ENCODE peak calls at places on chromosomes 13 and 19, in ten cellular contexts. Y is H1, C is breast epithelium, S is stomach, Z is body of pancreas, G is lower leg skin, A is IMR-90, U is heart left ventricle, T is prostate gland, E is K562. V is an unnamed sample.

GRCh38 chr19:30522359-30522758 is 150.2 kb downstream of the ZNF536 start:
- DNase-seq in Y (no peak), C (no peak), S (no peak), Z (no peak), G (no peak), A (no peak), U (no peak), T (no peak), E (no peak), V (no peak)

GRCh38 chr19:9130965-9131364 is 4.2 kb upstream of the OR7G3 start:
- DNase-seq in Y (no peak), C (no peak), S (no peak), Z (no peak), G (no peak), A (no peak), U (no peak), T (no peak), E (no peak), V (no peak)

GRCh38 chr19:10858204-10858828 is 10.1 kb downstream of the C19orf38 start:
- DNase-seq in Y (peak), C (no peak), S (no peak), Z (no peak), G (no peak), A (no peak), U (no peak), T (no peak), E (peak), V (no peak)

GRCh38 chr19:55087542-55087935 is 11.9 kb downstream of the EPS8L1 start:
- DNase-seq in Y (no peak), C (no peak), S (no peak), Z (no peak), G (no peak), A (peak), U (no peak), T (no peak), E (no peak), V (no peak)

GRCh38 chr13:91154553-91154952 is 192.9 kb upstream of the MIR17HG start:
- DNase-seq in Y (no peak), C (no peak), S (no peak), Z (no peak), G (no peak), A (no peak), U (no peak), T (no peak), E (no peak), V (no peak)

GRCh38 chr19:41235480-41235879 is 16.5 kb downstream of the AXL start:
- DNase-seq in Y (no peak), C (no peak), S (no peak), Z (no peak), G (no peak), A (no peak), U (no peak), T (no peak), E (no peak), V (no peak)

GRCh38 chr19:42274065-42274682 is 5.1 kb downstream of the CIC start:
- DNase-seq in Y (no peak), C (no peak), S (no peak), Z (no peak), G (peak), A (no peak), U (no peak), T (no peak), E (no peak), V (no peak)

GRCh38 chr19:4288091-4288777 is 9.2 kb downstream of the SHD start:
- DNase-seq in Y (no peak), C (no peak), S (no peak), Z (no peak), G (no peak), A (no peak), U (no peak), T (no peak), E (peak), V (no peak)

GRCh38 chr19:35509018-35509652 is 4.3 kb downstream of the DMKN start:
- DNase-seq in Y (peak), C (peak), S (peak), Z (peak), G (no peak), A (no peak), U (no peak), T (peak), E (peak), V (peak)

GRCh38 chr13:110061270-110061669 is 245.7 kb downstream of the COL4A1 start:
- DNase-seq in Y (no peak), C (no peak), S (no peak), Z (no peak), G (no peak), A (no peak), U (no peak), T (no peak), E (no peak), V (no peak)

GRCh38 chr13:77729502-77730221 is 32.2 kb downstream of the SLAIN1 start:
- DNase-seq in Y (no peak), C (no peak), S (no peak), Z (no peak), G (no peak), A (no peak), U (no peak), T (no peak), E (no peak), V (no peak)

GRCh38 chr13:25840261-25840660 is 211.6 kb downstream of the SHISA2 start:
- DNase-seq in Y (no peak), C (no peak), S (no peak), Z (no peak), G (no peak), A (no peak), U (no peak), T (no peak), E (no peak), V (no peak)

GRCh38 chr13:64457976-64458375 is 2772.2 kb downstream of the PCDH9 start:
- DNase-seq in Y (no peak), C (no peak), S (no peak), Z (no peak), G (no peak), A (peak), U (no peak), T (no peak), E (no peak), V (no peak)

GRCh38 chr13:94188173-94188869 is 291.2 kb downstream of the DCT start:
- DNase-seq in Y (no peak), C (no peak), S (no peak), Z (no peak), G (no peak), A (no peak), U (no peak), T (no peak), E (no peak), V (no peak)

GRCh38 chr19:47729468-47729798 is 15.9 kb upstream of the NOP53 start:
- DNase-seq in Y (peak), C (peak), S (peak), Z (peak), G (peak), A (peak), U (peak), T (peak), E (peak), V (peak)

GRCh38 chr13:52158629-52159158 is 703 bp downstream of the NEK3 start:
- DNase-seq in Y (no peak), C (no peak), S (no peak), Z (no peak), G (peak), A (peak), U (peak), T (peak), E (peak), V (peak)

GRCh38 chr19:14160017-14160703 is 23.8 kb upstream of the ASF1B start:
- DNase-seq in Y (no peak), C (no peak), S (no peak), Z (no peak), G (no peak), A (no peak), U (no peak), T (no peak), E (no peak), V (no peak)

GRCh38 chr19:29002336-29002735 is 210.6 kb downstream of the UQCRFS1 start:
- DNase-seq in Y (no peak), C (no peak), S (no peak), Z (no peak), G (no peak), A (no peak), U (no peak), T (no peak), E (no peak), V (no peak)

GRCh38 chr13:55244991-55245644 is 1895.6 kb upstream of the PRR20A start:
- DNase-seq in Y (peak), C (no peak), S (no peak), Z (peak), G (no peak), A (no peak), U (no peak), T (no peak), E (no peak), V (no peak)

GRCh38 chr19:2427323-2428026 is at the start of gene TIMM13:
- DNase-seq in Y (peak), C (peak), S (peak), Z (peak), G (peak), A (peak), U (peak), T (peak), E (peak), V (peak)
- TF ChIP-seq POLR2A in Y (peak), C (no peak), S (no peak), Z (peak), G (no peak), A (peak), U (peak), T (peak), E (peak), V (peak)

GRCh38 chr19:17079710-17080440 is 4.3 kb downstream of the MYO9B start:
- DNase-seq in Y (no peak), C (peak), S (peak), Z (peak), G (peak), A (peak), U (peak), T (peak), E (no peak), V (peak)
- TF ChIP-seq CTCF in Y (no peak), C (peak), S (no peak), Z (peak), G (no peak), A (peak), U (peak), T (no peak), E (no peak), V (no peak)

DNA sequence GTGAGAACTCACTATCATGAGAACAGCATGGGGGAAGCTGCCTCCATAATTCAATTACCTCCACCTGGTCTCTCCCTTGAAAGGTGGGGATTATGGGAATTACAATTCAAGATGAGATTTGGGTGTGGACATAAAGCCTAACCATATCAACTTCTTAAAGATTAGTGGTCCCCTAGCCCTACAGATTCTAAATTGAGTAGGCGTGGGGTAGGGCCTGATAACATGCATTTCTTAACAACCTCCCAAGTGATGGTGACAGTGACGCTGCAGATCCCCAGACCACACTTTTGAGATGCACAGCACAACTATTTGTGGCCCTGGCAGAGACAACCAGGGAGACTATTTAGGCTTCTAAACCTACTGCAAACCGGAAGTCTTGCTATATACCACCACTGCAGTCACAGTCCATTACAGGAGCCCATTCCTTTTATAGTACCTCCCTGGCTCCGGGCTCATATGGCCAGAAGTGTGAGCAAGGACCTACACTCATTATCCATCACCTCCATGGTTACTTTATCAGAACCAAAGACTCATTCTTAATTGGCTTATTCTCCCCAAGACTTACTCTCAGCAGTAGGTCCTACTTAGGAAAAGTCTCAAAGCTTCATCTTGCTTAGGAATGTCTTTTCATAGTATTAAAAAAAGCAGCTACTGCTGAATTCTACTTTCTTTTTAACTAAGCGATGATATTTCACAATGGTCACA is 2.1 kb upstream of the DPY19L3 start:
- DNase-seq in Y (no peak), C (no peak), S (no peak), Z (no peak), G (no peak), A (no peak), U (no peak), T (no peak), E (peak), V (no peak)
- H3K4me3 ChIP-seq in Y (peak), C (no peak), S (no peak), Z (no peak), G (no peak), A (no peak), U (no peak), T (no peak), E (peak), V (no peak)

GRCh38 chr19:16628183-16628983 is at the start of gene MED26:
- DNase-seq in Y (peak), C (peak), S (peak), Z (peak), G (peak), A (peak), U (peak), T (peak), E (peak), V (peak)
- TF ChIP-seq POLR2A in Y (peak), C (peak), S (no peak), Z (peak), G (no peak), A (peak), U (peak), T (peak), E (peak), V (peak)

GRCh38 chr19:2050991-2051770 is at the start of gene MKNK2:
- DNase-seq in Y (peak), C (peak), S (peak), Z (peak), G (peak), A (peak), U (peak), T (peak), E (peak), V (peak)
- TF ChIP-seq CTCF in Y (peak), C (peak), S (no peak), Z (peak), G (no peak), A (peak), U (peak), T (peak), E (peak), V (peak)

GRCh38 chr13:24614306-24615080 is 65.7 kb upstream of the ATP12A start:
- DNase-seq in Y (no peak), C (no peak), S (no peak), Z (no peak), G (no peak), A (no peak), U (no peak), T (no peak), E (no peak), V (no peak)

GRCh38 chr13:24613755-24614154 is 66.5 kb upstream of the ATP12A start:
- DNase-seq in Y (no peak), C (no peak), S (no peak), Z (no peak), G (no peak), A (no peak), U (no peak), T (no peak), E (no peak), V (no peak)

GRCh38 chr13:24613128-24613527 is 67.1 kb upstream of the ATP12A start:
- DNase-seq in Y (no peak), C (no peak), S (no peak), Z (no peak), G (no peak), A (no peak), U (no peak), T (no peak), E (no peak), V (no peak)

GRCh38 chr13:24612726-24613125 is 67.5 kb upstream of the ATP12A start:
- DNase-seq in Y (no peak), C (no peak), S (no peak), Z (no peak), G (no peak), A (no peak), U (no peak), T (no peak), E (no peak), V (no peak)

DNA sequence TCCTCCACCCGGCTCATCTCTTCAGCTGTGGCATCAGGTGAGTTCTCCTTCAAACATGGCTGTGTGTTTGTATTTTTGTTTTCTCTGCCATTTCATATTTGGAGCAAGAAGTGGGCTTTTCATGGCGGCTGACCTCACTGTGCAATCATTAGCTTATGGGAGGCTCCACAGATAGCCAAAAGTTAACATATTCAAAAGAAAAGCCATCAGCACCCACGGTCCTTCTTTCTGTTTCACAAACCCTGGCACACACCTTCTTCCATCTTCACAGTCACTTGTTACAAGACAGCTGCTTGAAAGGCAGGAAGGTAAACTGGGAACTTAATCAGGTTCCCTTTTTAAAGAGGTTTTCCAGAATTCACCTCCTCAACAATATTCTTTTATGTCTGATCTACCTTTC is 69.3 kb upstream of the ATP12A start:
- DNase-seq in Y (no peak), C (no peak), S (no peak), Z (no peak), G (no peak), A (no peak), U (no peak), T (no peak), E (no peak), V (no peak)
- H3K4me3 ChIP-seq in Y (no peak), C (no peak), S (no peak), Z (no peak), G (no peak), A (no peak), U (no peak), T (no peak), E (no peak), V (no peak)

GRCh38 chr13:44756411-44756810 is 180.3 kb upstream of the TSC22D1 start:
- DNase-seq in Y (no peak), C (no peak), S (no peak), Z (no peak), G (no peak), A (no peak), U (no peak), T (no peak), E (no peak), V (no peak)
- TF ChIP-seq POLR2A in Y (no peak), C (no peak), S (no peak), Z (no peak), G (no peak), A (no peak), U (no peak), T (no peak), E (no peak), V (no peak)

GRCh38 chr19:7617735-7618134 is 11.6 kb downstream of the XAB2 start:
- DNase-seq in Y (no peak), C (no peak), S (no peak), Z (no peak), G (no peak), A (no peak), U (peak), T (no peak), E (no peak), V (no peak)

GRCh38 chr19:7619671-7620441 is 9.5 kb downstream of the XAB2 start:
- DNase-seq in Y (no peak), C (peak), S (peak), Z (peak), G (no peak), A (no peak), U (no peak), T (peak), E (no peak), V (no peak)

GRCh38 chr19:7617172-7617571 is 12.2 kb downstream of the XAB2 start:
- DNase-seq in Y (no peak), C (no peak), S (no peak), Z (no peak), G (no peak), A (no peak), U (peak), T (no peak), E (no peak), V (no peak)

GRCh38 chr19:7618366-7618765 is 11.0 kb downstream of the XAB2 start:
- DNase-seq in Y (no peak), C (peak), S (peak), Z (peak), G (no peak), A (no peak), U (peak), T (peak), E (peak), V (no peak)

DNA sequence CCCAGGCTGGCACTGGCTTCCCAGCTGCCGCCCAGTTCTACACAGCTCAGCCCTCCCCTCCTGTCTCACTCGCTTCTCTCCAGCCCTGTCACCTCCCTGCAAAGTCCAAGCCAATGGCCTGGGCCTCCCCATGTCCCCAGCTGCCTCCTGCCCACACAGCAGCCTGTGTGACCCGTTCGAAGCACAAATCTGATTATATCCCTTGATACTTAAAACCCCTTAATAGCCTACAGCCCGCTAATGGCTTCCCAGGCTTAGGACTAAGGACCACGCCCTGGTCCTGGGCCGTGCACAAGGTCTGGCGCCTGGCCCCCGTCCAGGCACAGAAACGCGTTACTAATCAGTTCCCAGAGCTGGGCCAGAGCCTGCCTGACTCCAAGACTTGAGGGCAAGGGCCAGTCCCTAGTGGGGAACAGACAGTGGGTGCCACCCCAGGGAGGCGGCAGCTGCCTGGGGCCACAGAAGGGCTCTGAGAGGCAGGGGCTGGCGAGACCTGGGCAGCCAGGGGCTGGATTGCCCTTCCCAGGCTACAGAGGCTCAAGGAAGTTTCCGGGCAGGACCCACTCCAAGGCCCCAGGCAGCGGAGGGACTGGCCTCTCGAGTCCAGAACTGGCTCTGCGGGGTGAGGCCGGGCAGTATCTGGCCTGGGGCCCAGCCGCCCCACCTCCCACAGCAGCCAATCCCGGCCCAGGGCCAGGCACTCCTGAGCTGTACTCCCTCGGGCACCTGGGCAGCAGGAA is 10.4 kb downstream of the XAB2 start:
- DNase-seq in Y (no peak), C (peak), S (peak), Z (peak), G (no peak), A (no peak), U (no peak), T (peak), E (no peak), V (peak)
- TF ChIP-seq CTCF in Y (no peak), C (no peak), S (no peak), Z (peak), G (no peak), A (no peak), U (no peak), T (no peak), E (no peak), V (no peak)